ENCODE peak calls at places on chromosomes 12 and 14, in five cellular contexts. E, T, Z, R and U are unnamed samples.

GRCh38 chr12:88393017-88393767 is 187.1 kb downstream of the KITLG start:
- DNase-seq in E (peak), T (no peak), Z (peak), R (no peak), U (peak)

GRCh38 chr12:121514184-121514742 is 66.6 kb downstream of the KDM2B start:
- DNase-seq in E (no peak), T (no peak), Z (no peak), R (no peak), U (peak)

GRCh38 chr12:5267603-5268423 is 164.1 kb upstream of the NTF3 start:
- DNase-seq in E (no peak), T (no peak), Z (no peak), R (no peak), U (no peak)

GRCh38 chr12:27844427-27845090 is 64.5 kb upstream of the MANSC4 start:
- DNase-seq in E (peak), T (no peak), Z (no peak), R (no peak), U (no peak)

GRCh38 chr14:73787760-73788508 is 63.7 kb upstream of the PTGR2 start:
- DNase-seq in E (no peak), T (no peak), Z (no peak), R (no peak), U (no peak)

GRCh38 chr12:125418902-125419564 is 353.8 kb downstream of the AACS start:
- DNase-seq in E (no peak), T (no peak), Z (no peak), R (peak), U (no peak)

GRCh38 chr12:4153343-4153892 is 120.1 kb upstream of the CCND2 start:
- DNase-seq in E (no peak), T (peak), Z (no peak), R (peak), U (no peak)

GRCh38 chr14:105945891-105946290 is 419.5 kb downstream of the TMEM121 start:
- DNase-seq in E (no peak), T (no peak), Z (no peak), R (no peak), U (no peak)

GRCh38 chr12:32166510-32166909 is 59.9 kb downstream of the BICD1 start:
- DNase-seq in E (no peak), T (no peak), Z (no peak), R (no peak), U (no peak)

GRCh38 chr14:50800032-50800431 is 30.9 kb downstream of the NIN start:
- DNase-seq in E (no peak), T (no peak), Z (no peak), R (no peak), U (no peak)

GRCh38 chr12:124384299-124384894 is 89.5 kb downstream of the RFLNA start:
- DNase-seq in E (no peak), T (no peak), Z (no peak), R (no peak), U (no peak)
- TF ChIP-seq SIN3A in E (no peak), T (no peak), Z (no peak), R (no peak), U (no peak)

GRCh38 chr12:12467701-12468218 is 94.9 kb downstream of the DUSP16 start:
- DNase-seq in E (no peak), T (no peak), Z (no peak), R (no peak), U (no peak)
- TF ChIP-seq ZBTB33 in E (no peak), T (no peak), Z (no peak), R (no peak), U (no peak)

DNA sequence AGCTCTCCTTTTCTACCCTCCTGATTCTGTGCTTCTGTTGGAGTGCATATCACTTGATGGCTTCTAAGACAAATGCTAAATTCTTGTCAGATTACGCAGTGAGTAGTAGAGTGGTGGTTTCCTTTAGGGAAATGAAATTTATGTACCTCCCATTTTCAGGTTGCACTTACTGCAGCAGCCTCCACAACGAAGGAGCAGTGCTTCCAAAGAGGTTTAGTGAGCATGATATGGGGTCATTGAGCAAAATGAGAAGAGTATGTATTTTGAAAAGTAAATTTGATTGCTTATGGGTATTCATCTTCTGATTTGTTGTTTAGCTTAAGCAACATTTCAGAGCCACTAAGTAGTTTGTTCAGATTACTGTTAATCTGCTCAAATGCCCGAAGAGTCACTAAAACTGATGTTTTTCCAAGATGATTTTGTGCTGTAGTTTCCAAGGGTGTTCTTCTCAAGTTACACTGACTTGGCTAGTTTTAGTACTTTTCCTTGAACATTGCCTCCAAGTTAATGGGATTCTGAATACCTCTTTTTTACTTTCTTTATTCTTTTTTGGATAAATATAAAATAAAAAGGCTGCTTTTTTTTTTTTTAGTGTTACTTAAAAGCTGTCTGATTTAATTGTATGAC is 493.7 kb downstream of the PCNX1 start:
- DNase-seq in E (no peak), T (no peak), Z (no peak), R (peak), U (no peak)
- TF ChIP-seq SIN3A in E (no peak), T (no peak), Z (no peak), R (no peak), U (no peak)

GRCh38 chr12:111488271-111488670 is 82.5 kb downstream of the SH2B3 start:
- DNase-seq in E (no peak), T (no peak), Z (no peak), R (no peak), U (no peak)
- TF ChIP-seq ZBTB33 in E (no peak), T (no peak), Z (no peak), R (no peak), U (no peak)